ENCODE peak calls at places on chromosomes 6 and 20, in six cellular contexts. L is astrocyte of the spinal cord, O is left ventricle myocardium inferior, N is SK-N-SH, X is right lobe of liver, B is heart right ventricle. T is an unnamed sample.

GRCh38 chr6:143223895-143224294 is 163.2 kb downstream of the AIG1 start:
- DNase-seq in L (no peak), O (peak; percentile 54), N (no peak), X (peak; percentile 89), B (peak; percentile 70), T (peak; percentile 5)

GRCh38 chr6:11425876-11426275 is 111.7 kb upstream of the TMEM170B start:
- DNase-seq in L (no peak), O (no peak), N (no peak), X (no peak), B (no peak), T (no peak)

GRCh38 chr6:22015944-22016343 is 280.9 kb downstream of the PRL start:
- DNase-seq in L (no peak), O (no peak), N (no peak), X (no peak), B (no peak), T (no peak)

GRCh38 chr20:35991142-35991771 is 22.9 kb downstream of the CNBD2 start:
- DNase-seq in L (peak; percentile 24), O (no peak), N (peak; percentile 49), X (no peak), B (no peak), T (peak; percentile 27)

GRCh38 chr6:137416376-137417109 is 77.7 kb downstream of the OLIG3 start:
- DNase-seq in L (peak; percentile 36), O (no peak), N (no peak), X (no peak), B (no peak), T (no peak)

GRCh38 chr6:2416128-2416712 is 170.8 kb upstream of the GMDS start:
- DNase-seq in L (no peak), O (no peak), N (no peak), X (no peak), B (no peak), T (no peak)

GRCh38 chr6:122678841-122679240 is 68.6 kb downstream of the PKIB start:
- DNase-seq in L (no peak), O (no peak), N (no peak), X (no peak), B (no peak), T (no peak)

GRCh38 chr6:108835218-108835850 is 12.9 kb upstream of the ARMC2 start:
- DNase-seq in L (peak; percentile 77), O (peak; percentile 91), N (peak; percentile 89), X (peak; percentile 89), B (peak; percentile 88), T (peak; percentile 88)

GRCh38 chr6:65229768-65230167 is 477.3 kb downstream of the EYS start:
- DNase-seq in L (peak; percentile 30), O (no peak), N (no peak), X (no peak), B (no peak), T (no peak)

GRCh38 chr20:45470262-45470931 is 844 bp downstream of the WFDC2 start:
- DNase-seq in L (no peak), O (no peak), N (peak; percentile 73), X (no peak), B (no peak), T (peak; percentile 72)

GRCh38 chr6:130681028-130681427 is 146.2 kb upstream of the SMLR1 start:
- DNase-seq in L (peak; percentile 68), O (no peak), N (no peak), X (no peak), B (no peak), T (no peak)

GRCh38 chr6:122751291-122751690 is 28.2 kb upstream of the FABP7 start:
- DNase-seq in L (no peak), O (no peak), N (no peak), X (no peak), B (no peak), T (no peak)

GRCh38 chr6:19983374-19983773 is 146.2 kb downstream of the ID4 start:
- DNase-seq in L (no peak), O (no peak), N (no peak), X (no peak), B (no peak), T (no peak)

GRCh38 chr20:57391439-57392129 is 388 bp downstream of the RBM38 start:
- DNase-seq in L (no peak), O (no peak), N (peak; percentile 71), X (no peak), B (no peak), T (peak; percentile 30)

GRCh38 chr6:232896-233640 is 59.2 kb upstream of the DUSP22 start:
- DNase-seq in L (no peak), O (no peak), N (no peak), X (no peak), B (no peak), T (no peak)

GRCh38 chr6:52394251-52394666 is 25.9 kb upstream of the EFHC1 start:
- DNase-seq in L (no peak), O (no peak), N (no peak), X (no peak), B (no peak), T (no peak)

GRCh38 chr20:12788936-12789335 is 219.8 kb upstream of the SPTLC3 start:
- DNase-seq in L (no peak), O (no peak), N (no peak), X (no peak), B (no peak), T (no peak)

GRCh38 chr20:25031241-25031640 is 26.7 kb downstream of the ACSS1 start:
- DNase-seq in L (no peak), O (no peak), N (no peak), X (no peak), B (no peak), T (no peak)

GRCh38 chr20:25032065-25032477 is 25.9 kb downstream of the ACSS1 start:
- DNase-seq in L (no peak), O (no peak), N (no peak), X (no peak), B (no peak), T (no peak)

GRCh38 chr20:25033941-25034335 is 24.0 kb downstream of the ACSS1 start:
- DNase-seq in L (no peak), O (no peak), N (no peak), X (no peak), B (no peak), T (no peak)

GRCh38 chr20:25033250-25033940 is 24.5 kb downstream of the ACSS1 start:
- DNase-seq in L (no peak), O (no peak), N (peak; percentile 36), X (no peak), B (no peak), T (no peak)

DNA sequence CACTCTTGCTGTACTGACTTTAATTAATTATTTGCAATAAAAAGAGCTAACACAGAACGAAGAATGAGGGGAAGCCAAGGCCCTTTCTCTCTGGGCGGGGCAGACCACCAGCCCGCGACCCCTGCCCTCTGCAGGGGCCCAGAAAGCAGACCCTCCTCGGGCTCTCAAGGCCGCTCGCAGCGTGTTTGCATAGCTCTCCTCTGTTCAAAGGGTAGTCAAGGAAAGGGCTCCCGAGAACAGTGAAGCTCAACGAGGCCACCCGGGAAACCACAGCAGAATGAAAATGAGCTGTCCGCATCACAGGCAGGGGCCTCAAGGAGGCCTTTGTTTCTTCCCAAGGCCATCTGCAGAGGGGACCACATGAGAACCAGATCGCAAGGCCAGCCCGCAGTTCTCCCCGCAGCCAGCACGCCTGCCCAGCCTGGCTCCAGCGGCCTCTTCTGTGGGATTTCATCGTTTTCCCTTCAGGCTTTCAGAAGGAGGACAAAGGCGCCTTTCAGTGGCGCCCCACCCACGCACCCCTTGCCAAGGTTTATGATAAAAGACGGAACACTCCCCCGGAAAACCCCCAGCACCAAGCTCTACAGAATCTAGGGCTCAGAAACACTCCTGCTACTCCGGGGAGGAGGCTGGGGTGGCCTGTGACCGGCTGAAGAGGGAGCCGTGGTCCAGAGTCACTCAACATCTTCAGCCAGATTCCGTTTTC is 25.3 kb downstream of the ACSS1 start:
- DNase-seq in L (peak; percentile 6), O (peak; percentile 71), N (no peak), X (no peak), B (peak; percentile 72), T (peak; percentile 17)
- TF ChIP-seq CTCF in L (no peak), O (peak; percentile 20), N (no peak), X (no peak), B (no peak), T (no peak)

GRCh38 chr6:57262901-57263694 is 41.0 kb upstream of the RAB23 start:
- DNase-seq in L (peak; percentile 98), O (no peak), N (no peak), X (no peak), B (no peak), T (no peak)

GRCh38 chr6:57267586-57268293 is 45.6 kb upstream of the RAB23 start:
- DNase-seq in L (peak; percentile 99), O (no peak), N (peak; percentile 42), X (no peak), B (peak; percentile 25), T (peak; percentile 4)

GRCh38 chr6:57265755-57266221 is 43.7 kb upstream of the RAB23 start:
- DNase-seq in L (peak; percentile 81), O (no peak), N (no peak), X (no peak), B (no peak), T (no peak)

GRCh38 chr6:57262491-57262890 is 40.4 kb upstream of the RAB23 start:
- DNase-seq in L (no peak), O (peak; percentile 74), N (no peak), X (peak; percentile 47), B (peak; percentile 14), T (no peak)

GRCh38 chr6:57268294-57268640 is 46.2 kb upstream of the RAB23 start:
- DNase-seq in L (no peak), O (no peak), N (no peak), X (no peak), B (no peak), T (no peak)
- TF ChIP-seq CTCF in L (no peak), O (no peak), N (no peak), X (no peak), B (no peak), T (no peak)

GRCh38 chr20:258269-258858 is 840 bp downstream of the DEFB132 start:
- DNase-seq in L (no peak), O (no peak), N (no peak), X (no peak), B (no peak), T (no peak)

GRCh38 chr20:251352-251751 is 6.2 kb upstream of the DEFB132 start:
- DNase-seq in L (no peak), O (no peak), N (no peak), X (no peak), B (no peak), T (no peak)

GRCh38 chr20:257419-257818 is at the start of gene DEFB132:
- DNase-seq in L (no peak), O (no peak), N (peak; percentile 56), X (peak; percentile 75), B (no peak), T (no peak)

GRCh38 chr20:252801-253200 is 4.7 kb upstream of the DEFB132 start:
- DNase-seq in L (no peak), O (no peak), N (no peak), X (no peak), B (no peak), T (no peak)
- TF ChIP-seq CTCF in L (no peak), O (no peak), N (no peak), X (no peak), B (no peak), T (no peak)

GRCh38 chr20:7355056-7355455 is 585.2 kb downstream of the HAO1 start:
- DNase-seq in L (no peak), O (no peak), N (no peak), X (no peak), B (no peak), T (no peak)

GRCh38 chr20:7361321-7361720 is 578.9 kb downstream of the HAO1 start:
- DNase-seq in L (no peak), O (no peak), N (no peak), X (no peak), B (no peak), T (no peak)

GRCh38 chr20:7359739-7360138 is 580.5 kb downstream of the HAO1 start:
- DNase-seq in L (no peak), O (no peak), N (no peak), X (no peak), B (no peak), T (no peak)

GRCh38 chr20:7362601-7363000 is 577.7 kb downstream of the HAO1 start:
- DNase-seq in L (no peak), O (no peak), N (no peak), X (no peak), B (no peak), T (no peak)

GRCh38 chr20:7358670-7359069 is 581.6 kb downstream of the HAO1 start:
- DNase-seq in L (no peak), O (no peak), N (no peak), X (no peak), B (no peak), T (peak; percentile 5)
- TF ChIP-seq CTCF in L (peak; percentile 14), O (no peak), N (no peak), X (no peak), B (no peak), T (peak; percentile 13)